ENCODE peak calls at places on chromosome 9, in six cellular contexts. O, A, Q, V, K and P are unnamed samples.

GRCh38 chr9:133187561-133188005 is 21.5 kb downstream of the OBP2B start:
- ATAC-seq in O (no peak), A (no peak), Q (no peak), V (no peak), K (no peak), P (no peak)

GRCh38 chr9:15161744-15162143 is 145.3 kb downstream of the TTC39B start:
- ATAC-seq in O (no peak), A (no peak), Q (no peak), V (no peak), K (no peak), P (no peak)

GRCh38 chr9:120434532-120434931 is 145.4 kb downstream of the CDK5RAP2 start:
- ATAC-seq in O (peak), A (no peak), Q (no peak), V (peak), K (no peak), P (no peak)

GRCh38 chr9:84928419-84928818 is 258.9 kb downstream of the NTRK2 start:
- ATAC-seq in O (no peak), A (no peak), Q (no peak), V (no peak), K (no peak), P (no peak)

GRCh38 chr9:122340161-122340560 is 30.7 kb upstream of the PTGS1 start:
- ATAC-seq in O (no peak), A (no peak), Q (no peak), V (no peak), K (no peak), P (no peak)

GRCh38 chr9:107286057-107286456 is 3.0 kb downstream of the RAD23B start:
- ATAC-seq in O (no peak), A (no peak), Q (no peak), V (no peak), K (no peak), P (no peak)

GRCh38 chr9:133429641-133430161 is 7.5 kb downstream of the ADAMTS13 start:
- ATAC-seq in O (peak), A (peak), Q (no peak), V (peak), K (no peak), P (peak)

GRCh38 chr9:17802249-17802857 is 223.5 kb downstream of the SH3GL2 start:
- ATAC-seq in O (no peak), A (no peak), Q (no peak), V (peak), K (no peak), P (no peak)

GRCh38 chr9:81237565-81238231 is 451.6 kb downstream of the TLE1 start:
- ATAC-seq in O (no peak), A (no peak), Q (no peak), V (peak), K (no peak), P (no peak)

GRCh38 chr9:137312852-137313325 is 10.8 kb upstream of the NRARP start:
- ATAC-seq in O (no peak), A (no peak), Q (no peak), V (no peak), K (no peak), P (no peak)

GRCh38 chr9:75142208-75142607 is 53.9 kb downstream of the OSTF1 start:
- ATAC-seq in O (peak), A (peak), Q (peak), V (no peak), K (peak), P (no peak)

GRCh38 chr9:116737137-116737546 is 50.0 kb downstream of the TRIM32 start:
- ATAC-seq in O (peak), A (no peak), Q (no peak), V (peak), K (no peak), P (peak)

GRCh38 chr9:121261107-121261460 is 6.9 kb upstream of the GSN start:
- ATAC-seq in O (peak), A (no peak), Q (no peak), V (peak), K (no peak), P (no peak)

GRCh38 chr9:96587295-96587694 is 32.3 kb downstream of the CDC14B start:
- ATAC-seq in O (no peak), A (no peak), Q (no peak), V (peak), K (no peak), P (no peak)

GRCh38 chr9:69307446-69308216 is 17.4 kb upstream of the ENTREP1 start:
- ATAC-seq in O (peak), A (no peak), Q (no peak), V (peak), K (no peak), P (no peak)